ENCODE peak calls at places on chromosomes 4 and X, in five cellular contexts. N is EH, T is adrenal gland, F is posterior cingulate gyrus, Y is caudate nucleus. C is an unnamed sample.

GRCh38 chr4:84499065-84499982 is at the start of gene NKX6-1:
- DNase-seq in T (peak), N (peak), Y (no peak), F (no peak), C (peak)

GRCh38 chrX:23855569-23855968 is 52.2 kb downstream of the APOO start:
- DNase-seq in T (no peak), Y (no peak), F (no peak), N (no peak), C (no peak)

GRCh38 chrX:11190745-11191510 is 79.8 kb downstream of the HCCS start:
- DNase-seq in F (no peak), Y (no peak), T (no peak), N (no peak), C (no peak)

GRCh38 chr4:169899295-169899694 is 126.9 kb downstream of the MFAP3L start:
- DNase-seq in N (peak), F (no peak), Y (peak), T (no peak), C (no peak)

GRCh38 chrX:12240491-12240890 is 102.2 kb downstream of the FRMPD4 start:
- DNase-seq in N (no peak), T (no peak), F (no peak), Y (no peak), C (no peak)

GRCh38 chrX:30241724-30242415 is at the start of gene MAGEB4:
- DNase-seq in T (no peak), N (no peak), Y (no peak), F (no peak), C (no peak)

GRCh38 chr4:30720656-30721352 is 635 bp downstream of the PCDH7 start:
- DNase-seq in N (peak), T (no peak), F (peak), Y (peak), C (peak)

GRCh38 chr4:74794341-74794801 is at the start of gene BTC:
- DNase-seq in Y (no peak), T (peak), F (peak), N (peak), C (peak)

GRCh38 chr4:807792-808191 is 18.1 kb downstream of the CPLX1 start:
- DNase-seq in T (no peak), Y (no peak), N (no peak), F (no peak), C (no peak)

GRCh38 chr4:26911254-26911653 is 50.6 kb downstream of the STIM2 start:
- DNase-seq in T (no peak), N (no peak), F (no peak), Y (no peak), C (no peak)

GRCh38 chr4:41446391-41446790 is 91.6 kb upstream of the LIMCH1 start:
- DNase-seq in N (peak), F (no peak), Y (no peak), T (no peak), C (no peak)

GRCh38 chr4:69523385-69524132 is 27.9 kb upstream of the UGT2B4 start:
- DNase-seq in T (no peak), F (no peak), Y (no peak), N (no peak), C (no peak)

GRCh38 chr4:2796261-2797187 is 3.6 kb downstream of the SH3BP2 start:
- DNase-seq in Y (no peak), F (no peak), T (peak), N (peak), C (no peak)